ENCODE peak calls at places on chromosomes 4 and X, in four cellular contexts. L is activated CD4-positive, alpha-beta T cell treated with anti-CD3 and anti-CD28 coated beads for 1 hour; V is D341Med; N is fibroblast of pulmonary artery. J is an unnamed sample.

GRCh38 chrX:149493567-149494562 is 11.2 kb downstream of the IDS start:
- DNase-seq in N (no peak), V (no peak), L (no peak), J (no peak)

GRCh38 chr4:111631157-111631999 is 513.9 kb upstream of the FAM241A start:
- DNase-seq in L (no peak), V (no peak), N (peak), J (no peak)

GRCh38 chr4:5572114-5572513 is 136.2 kb downstream of the EVC2 start:
- DNase-seq in L (no peak), N (peak), V (no peak), J (no peak)

GRCh38 chr4:183637461-183637860 is 21.5 kb downstream of the RWDD4 start:
- DNase-seq in N (no peak), V (no peak), L (no peak), J (no peak)

GRCh38 chr4:174402470-174403176 is 118.9 kb downstream of the CEP44 start:
- DNase-seq in L (no peak), N (no peak), V (no peak), J (no peak)

GRCh38 chr4:153152453-153153338 is 51.5 kb upstream of the TRIM2 start:
- DNase-seq in N (no peak), V (peak), L (peak), J (no peak)

GRCh38 chr4:140686799-140687198 is 69.4 kb downstream of the TBC1D9 start:
- DNase-seq in L (no peak), V (no peak), N (no peak), J (no peak)

GRCh38 chrX:119802546-119802945 is 11.1 kb upstream of the RPL39 start:
- DNase-seq in L (no peak), N (no peak), V (no peak), J (no peak)

GRCh38 chr4:113394730-113395530 is 345.5 kb downstream of the ANK2 start:
- DNase-seq in L (no peak), N (peak), V (peak), J (peak)

GRCh38 chr4:3446631-3447320 is 5.0 kb downstream of the HGFAC start:
- DNase-seq in V (no peak), L (no peak), N (no peak), J (no peak)

GRCh38 chrX:154013614-154014360 is 5.9 kb downstream of the IRAK1 start:
- DNase-seq in N (peak), V (peak), L (peak), J (no peak)

GRCh38 chrX:79330022-79330421 is 37.1 kb downstream of the ITM2A start:
- DNase-seq in V (no peak), L (no peak), N (no peak), J (no peak)

GRCh38 chr4:155616112-155616511 is 50.5 kb upstream of the GUCY1A1 start:
- DNase-seq in L (no peak), V (no peak), N (no peak), J (no peak)

GRCh38 chr4:89492476-89493110 is 185.0 kb upstream of the GPRIN3 start:
- DNase-seq in N (peak), V (no peak), L (no peak), J (peak)

GRCh38 chr4:30901781-30902479 is 181.8 kb downstream of the PCDH7 start:
- DNase-seq in L (no peak), N (no peak), V (no peak), J (no peak)

GRCh38 chr4:14743601-14744000 is 258.7 kb upstream of the CPEB2 start:
- DNase-seq in L (no peak), N (no peak), V (no peak), J (peak)

GRCh38 chr4:61588621-61589020 is 388.5 kb downstream of the ADGRL3 start:
- DNase-seq in N (no peak), L (no peak), V (no peak), J (no peak)

GRCh38 chr4:117096462-117096861 is 11.1 kb upstream of the TRAM1L1 start:
- DNase-seq in N (no peak), L (no peak), V (no peak), J (no peak)

GRCh38 chr4:145891958-145892357 is 46.7 kb downstream of the ZNF827 start:
- DNase-seq in V (no peak), L (no peak), N (no peak), J (no peak)

GRCh38 chrX:119382606-119383005 is 16.5 kb upstream of the SLC25A43 start:
- DNase-seq in L (no peak), V (no peak), N (no peak), J (no peak)

GRCh38 chrX:42821803-42822443 is 44.0 kb upstream of the PPP1R2C start:
- DNase-seq in V (no peak), L (no peak), N (no peak), J (no peak)